ENCODE peak calls at places on chromosomes 1 and 21, in five cellular contexts. U is GM04503, I is AML-193, G is T-helper 2 cell, S is anterior cingulate cortex. D is an unnamed sample.

GRCh38 chr1:212482006-212482351 is 49.3 kb downstream of the NENF start:
- DNase-seq in G (no peak), S (no peak), U (no peak), I (no peak), D (no peak)

GRCh38 chr1:94694234-94694915 is 125.8 kb upstream of the SLC44A3 start:
- DNase-seq in G (no peak), I (no peak), S (no peak), U (no peak), D (no peak)

GRCh38 chr1:117612517-117613248 is 6.8 kb downstream of the TENT5C start:
- DNase-seq in U (peak), I (peak), S (no peak), G (no peak), D (no peak)

GRCh38 chr1:54987830-54988705 is 7.6 kb downstream of the TMEM61 start:
- DNase-seq in U (peak), G (no peak), I (no peak), S (no peak), D (no peak)

GRCh38 chr1:246708166-246708565 is 16.0 kb upstream of the SCCPDH start:
- DNase-seq in G (no peak), I (no peak), U (no peak), S (no peak), D (no peak)

GRCh38 chr1:93625582-93626327 is 55.9 kb downstream of the BCAR3 start:
- DNase-seq in S (no peak), G (no peak), U (peak), I (no peak), D (no peak)

GRCh38 chr1:58763214-58763613 is 20.6 kb downstream of the JUN start:
- DNase-seq in S (no peak), I (no peak), U (no peak), G (no peak), D (no peak)

GRCh38 chr1:84117868-84118267 is 26.2 kb upstream of the PRKACB start:
- DNase-seq in S (no peak), G (no peak), I (no peak), U (no peak), D (no peak)

GRCh38 chr1:207817778-207818751 is 66.2 kb downstream of the CD46 start:
- DNase-seq in I (no peak), G (no peak), U (no peak), S (no peak), D (no peak)

GRCh38 chr1:243564814-243565213 is 285.2 kb downstream of the AKT3 start:
- DNase-seq in I (no peak), U (no peak), S (no peak), G (no peak), D (no peak)

GRCh38 chr1:84611091-84611490 is 36.9 kb upstream of the CTBS start:
- DNase-seq in S (no peak), U (no peak), I (no peak), G (no peak), D (no peak)

GRCh38 chr1:80639777-80640533 is 1160.8 kb upstream of the ADGRL2 start:
- DNase-seq in U (no peak), G (no peak), I (no peak), S (no peak), D (peak)

GRCh38 chr1:38026592-38027200 is 14.2 kb downstream of the UTP11 start:
- DNase-seq in I (peak), U (no peak), S (peak), G (no peak), D (no peak)

GRCh38 chr1:226733876-226734414 is 5.1 kb downstream of the ITPKB start:
- DNase-seq in G (no peak), U (no peak), I (no peak), S (no peak), D (no peak)

GRCh38 chr1:238606896-238607295 is 716.2 kb upstream of the ZP4 start:
- DNase-seq in G (no peak), U (no peak), S (no peak), I (peak), D (no peak)

GRCh38 chr1:30822966-30823581 is 65.5 kb upstream of the LAPTM5 start:
- DNase-seq in G (no peak), U (peak), I (peak), S (no peak), D (no peak)

GRCh38 chr1:153030895-153031294 is at the start of gene SPRR1B:
- DNase-seq in G (no peak), I (no peak), U (no peak), S (no peak), D (no peak)

GRCh38 chr1:197268012-197268411 is at the start of gene CRB1:
- DNase-seq in U (peak), I (no peak), G (no peak), S (no peak), D (no peak)

GRCh38 chr21:37849703-37850102 is 66.6 kb downstream of the KCNJ6 start:
- DNase-seq in U (peak), I (no peak), S (no peak), G (no peak), D (no peak)

GRCh38 chr1:154501423-154502065 is 475 bp upstream of the TDRD10 start:
- DNase-seq in U (no peak), G (no peak), I (no peak), S (no peak), D (peak)

GRCh38 chr21:15837603-15838002 is 107.8 kb downstream of the USP25 start:
- DNase-seq in I (peak), G (no peak), S (no peak), U (no peak), D (no peak)

GRCh38 chr1:171652234-171652822 is at the start of gene MYOC:
- DNase-seq in G (no peak), I (no peak), S (no peak), U (no peak), D (no peak)

GRCh38 chr1:34770891-34771508 is 10.0 kb upstream of the GJB3 start:
- DNase-seq in S (peak), I (no peak), G (no peak), U (no peak), D (no peak)

GRCh38 chr21:45511661-45512431 is 30.4 kb downstream of the SLC19A1 start:
- DNase-seq in G (no peak), U (no peak), S (no peak), I (no peak), D (no peak)

GRCh38 chr21:37513383-37513782 is 146.8 kb downstream of the DYRK1A start:
- DNase-seq in S (no peak), G (no peak), U (no peak), I (no peak), D (no peak)

GRCh38 chr1:37177230-37177864 is 143.0 kb upstream of the GRIK3 start:
- DNase-seq in U (no peak), G (no peak), S (no peak), I (peak), D (no peak)

GRCh38 chr21:36065497-36066036 is 4.3 kb upstream of the CBR1 start:
- DNase-seq in U (peak), I (peak), S (no peak), G (no peak), D (no peak)

GRCh38 chr1:116763787-116764465 is 9.7 kb downstream of the CD2 start:
- DNase-seq in U (no peak), I (no peak), S (no peak), G (no peak), D (no peak)

GRCh38 chr1:42934541-42935312 is 23.9 kb downstream of the SLC2A1 start:
- DNase-seq in U (no peak), G (no peak), S (no peak), I (no peak), D (no peak)

GRCh38 chr21:45299864-45300785 is 12.4 kb upstream of the POFUT2 start:
- DNase-seq in G (no peak), S (no peak), U (no peak), I (no peak), D (no peak)

GRCh38 chr1:221030121-221030649 is 150.9 kb downstream of the HLX start:
- DNase-seq in S (no peak), G (no peak), U (no peak), I (no peak), D (no peak)